ENCODE peak calls at places on chromosomes 11 and 22, in ten cellular contexts. One of them, this sample, is unnamed.

GRCh38 chr11:112999518-112999917 is 38.3 kb downstream of the NCAM1 start:
- DNase-seq in lower leg skin: no peak
- DNase-seq in cardiac fibroblast: no peak
- DNase-seq in pancreas: no peak
- DNase-seq in transverse colon: no peak
- DNase-seq in epithelial cell of esophagus: peak; percentile 67
- DNase-seq in endothelial cell of umbilical vein: no peak
- DNase-seq in GM12865: no peak
- DNase-seq in sigmoid colon: no peak
- DNase-seq in AG09309: no peak
- DNase-seq in this sample: no peak

GRCh38 chr11:126072141-126072741 is 9.6 kb upstream of the CDON start:
- DNase-seq in transverse colon: no peak
- DNase-seq in epithelial cell of esophagus: peak; percentile 18
- DNase-seq in pancreas: no peak
- DNase-seq in lower leg skin: no peak
- DNase-seq in sigmoid colon: no peak
- DNase-seq in cardiac fibroblast: no peak
- DNase-seq in AG09309: no peak
- DNase-seq in endothelial cell of umbilical vein: no peak
- DNase-seq in GM12865: no peak
- DNase-seq in this sample: no peak

GRCh38 chr11:117875397-117876048 is 935 bp downstream of the FXYD6 start:
- DNase-seq in GM12865: no peak
- DNase-seq in endothelial cell of umbilical vein: no peak
- DNase-seq in transverse colon: no peak
- DNase-seq in epithelial cell of esophagus: no peak
- DNase-seq in pancreas: no peak
- DNase-seq in sigmoid colon: peak; percentile 86
- DNase-seq in cardiac fibroblast: no peak
- DNase-seq in AG09309: no peak
- DNase-seq in lower leg skin: peak; percentile 82
- DNase-seq in this sample: no peak

GRCh38 chr11:6623391-6624363 is 4.5 kb upstream of the TPP1 start:
- DNase-seq in epithelial cell of esophagus: no peak
- DNase-seq in sigmoid colon: no peak
- DNase-seq in pancreas: no peak
- DNase-seq in GM12865: no peak
- DNase-seq in transverse colon: no peak
- DNase-seq in endothelial cell of umbilical vein: no peak
- DNase-seq in lower leg skin: peak; percentile 74
- DNase-seq in cardiac fibroblast: no peak
- DNase-seq in AG09309: no peak
- DNase-seq in this sample: no peak

GRCh38 chr22:38736257-38736570 is 19.6 kb downstream of the SUN2 start:
- DNase-seq in GM12865: no peak
- DNase-seq in lower leg skin: no peak
- DNase-seq in pancreas: no peak
- DNase-seq in transverse colon: no peak
- DNase-seq in cardiac fibroblast: no peak
- DNase-seq in AG09309: no peak
- DNase-seq in endothelial cell of umbilical vein: no peak
- DNase-seq in sigmoid colon: no peak
- DNase-seq in epithelial cell of esophagus: no peak
- DNase-seq in this sample: no peak

GRCh38 chr11:63608353-63609345 is 5.6 kb downstream of the PLAAT3 start:
- DNase-seq in epithelial cell of esophagus: peak; percentile 45
- DNase-seq in lower leg skin: peak; percentile 48
- DNase-seq in GM12865: peak; percentile 22
- DNase-seq in AG09309: peak; percentile 70
- DNase-seq in pancreas: no peak
- DNase-seq in sigmoid colon: peak; percentile 14
- DNase-seq in cardiac fibroblast: peak; percentile 86
- DNase-seq in endothelial cell of umbilical vein: no peak
- DNase-seq in transverse colon: no peak
- DNase-seq in this sample: peak; percentile 61

GRCh38 chr11:35914824-35915223 is 29.0 kb upstream of the LDLRAD3 start:
- DNase-seq in lower leg skin: no peak
- DNase-seq in sigmoid colon: no peak
- DNase-seq in GM12865: no peak
- DNase-seq in epithelial cell of esophagus: no peak
- DNase-seq in cardiac fibroblast: no peak
- DNase-seq in AG09309: no peak
- DNase-seq in endothelial cell of umbilical vein: no peak
- DNase-seq in transverse colon: no peak
- DNase-seq in pancreas: no peak
- DNase-seq in this sample: no peak

GRCh38 chr11:33713162-33713913 is 12.7 kb upstream of the C11orf91 start:
- DNase-seq in pancreas: no peak
- DNase-seq in lower leg skin: no peak
- DNase-seq in epithelial cell of esophagus: no peak
- DNase-seq in sigmoid colon: no peak
- DNase-seq in transverse colon: no peak
- DNase-seq in endothelial cell of umbilical vein: no peak
- DNase-seq in GM12865: no peak
- DNase-seq in cardiac fibroblast: no peak
- DNase-seq in AG09309: no peak
- DNase-seq in this sample: no peak

GRCh38 chr22:17949926-17950473 is 74.4 kb downstream of the MICAL3 start:
- DNase-seq in GM12865: no peak
- DNase-seq in lower leg skin: no peak
- DNase-seq in epithelial cell of esophagus: no peak
- DNase-seq in transverse colon: no peak
- DNase-seq in pancreas: no peak
- DNase-seq in cardiac fibroblast: no peak
- DNase-seq in sigmoid colon: peak; percentile 22
- DNase-seq in endothelial cell of umbilical vein: no peak
- DNase-seq in AG09309: no peak
- DNase-seq in this sample: no peak

GRCh38 chr22:38788016-38788415 is 5.9 kb downstream of the DNAL4 start:
- DNase-seq in lower leg skin: no peak
- DNase-seq in epithelial cell of esophagus: no peak
- DNase-seq in GM12865: no peak
- DNase-seq in AG09309: no peak
- DNase-seq in cardiac fibroblast: peak; percentile 83
- DNase-seq in sigmoid colon: peak; percentile 65
- DNase-seq in pancreas: no peak
- DNase-seq in endothelial cell of umbilical vein: peak; percentile 66
- DNase-seq in transverse colon: no peak
- DNase-seq in this sample: peak; percentile 90

GRCh38 chr11:47766363-47767227 is 546 bp downstream of the FNBP4 start:
- DNase-seq in cardiac fibroblast: peak; percentile 71
- DNase-seq in sigmoid colon: peak; percentile 87
- DNase-seq in transverse colon: peak; percentile 81
- DNase-seq in GM12865: peak; percentile 82
- DNase-seq in AG09309: no peak
- DNase-seq in pancreas: peak; percentile 79
- DNase-seq in lower leg skin: peak; percentile 96
- DNase-seq in endothelial cell of umbilical vein: peak; percentile 73
- DNase-seq in epithelial cell of esophagus: peak; percentile 80
- DNase-seq in this sample: peak; percentile 62

GRCh38 chr11:91219501-91219900 is 996.7 kb upstream of the CHORDC1 start:
- DNase-seq in epithelial cell of esophagus: peak; percentile 14
- DNase-seq in GM12865: no peak
- DNase-seq in transverse colon: no peak
- DNase-seq in pancreas: no peak
- DNase-seq in endothelial cell of umbilical vein: no peak
- DNase-seq in lower leg skin: no peak
- DNase-seq in sigmoid colon: no peak
- DNase-seq in AG09309: no peak
- DNase-seq in cardiac fibroblast: peak; percentile 57
- DNase-seq in this sample: peak; percentile 52

GRCh38 chr22:30246962-30247376 is 410 bp upstream of the LIF start:
- DNase-seq in AG09309: no peak
- DNase-seq in cardiac fibroblast: no peak
- DNase-seq in transverse colon: peak; percentile 85
- DNase-seq in GM12865: no peak
- DNase-seq in endothelial cell of umbilical vein: no peak
- DNase-seq in sigmoid colon: no peak
- DNase-seq in epithelial cell of esophagus: no peak
- DNase-seq in lower leg skin: no peak
- DNase-seq in pancreas: no peak
- DNase-seq in this sample: no peak
- H3K4me3 ChIP-seq in AG09309: peak overlapping the region; percentile 39
- H3K4me3 ChIP-seq in cardiac fibroblast: peak overlapping the region; percentile 75
- H3K4me3 ChIP-seq in transverse colon: peak overlapping the region; percentile 54
- H3K4me3 ChIP-seq in GM12865: peak overlapping the region; percentile 57
- H3K4me3 ChIP-seq in endothelial cell of umbilical vein: no peak overlapping the region
- H3K4me3 ChIP-seq in sigmoid colon: no peak overlapping the region
- H3K4me3 ChIP-seq in epithelial cell of esophagus: no peak overlapping the region
- H3K4me3 ChIP-seq in lower leg skin: no peak overlapping the region
- H3K4me3 ChIP-seq in pancreas: no peak overlapping the region
- H3K4me3 ChIP-seq in this sample: peak overlapping the region; percentile 59

GRCh38 chr22:16783930-16784354 is 41.3 kb downstream of the XKR3 start:
- DNase-seq in AG09309: no peak
- DNase-seq in sigmoid colon: no peak
- DNase-seq in lower leg skin: no peak
- DNase-seq in epithelial cell of esophagus: no peak
- DNase-seq in GM12865: peak; percentile 2
- DNase-seq in pancreas: no peak
- DNase-seq in cardiac fibroblast: peak; percentile 3
- DNase-seq in endothelial cell of umbilical vein: no peak
- DNase-seq in transverse colon: no peak
- DNase-seq in this sample: no peak
- TF ChIP-seq CTCF in AG09309: peak; percentile 0
- TF ChIP-seq CTCF in sigmoid colon: no peak
- TF ChIP-seq CTCF in lower leg skin: no peak
- TF ChIP-seq CTCF in epithelial cell of esophagus: peak; percentile 30
- TF ChIP-seq CTCF in GM12865: peak; percentile 21
- TF ChIP-seq CTCF in pancreas: no peak
- TF ChIP-seq CTCF in cardiac fibroblast: peak; percentile 48
- TF ChIP-seq CTCF in endothelial cell of umbilical vein: no peak
- TF ChIP-seq CTCF in transverse colon: no peak
- TF ChIP-seq CTCF in this sample: no peak

DNA sequence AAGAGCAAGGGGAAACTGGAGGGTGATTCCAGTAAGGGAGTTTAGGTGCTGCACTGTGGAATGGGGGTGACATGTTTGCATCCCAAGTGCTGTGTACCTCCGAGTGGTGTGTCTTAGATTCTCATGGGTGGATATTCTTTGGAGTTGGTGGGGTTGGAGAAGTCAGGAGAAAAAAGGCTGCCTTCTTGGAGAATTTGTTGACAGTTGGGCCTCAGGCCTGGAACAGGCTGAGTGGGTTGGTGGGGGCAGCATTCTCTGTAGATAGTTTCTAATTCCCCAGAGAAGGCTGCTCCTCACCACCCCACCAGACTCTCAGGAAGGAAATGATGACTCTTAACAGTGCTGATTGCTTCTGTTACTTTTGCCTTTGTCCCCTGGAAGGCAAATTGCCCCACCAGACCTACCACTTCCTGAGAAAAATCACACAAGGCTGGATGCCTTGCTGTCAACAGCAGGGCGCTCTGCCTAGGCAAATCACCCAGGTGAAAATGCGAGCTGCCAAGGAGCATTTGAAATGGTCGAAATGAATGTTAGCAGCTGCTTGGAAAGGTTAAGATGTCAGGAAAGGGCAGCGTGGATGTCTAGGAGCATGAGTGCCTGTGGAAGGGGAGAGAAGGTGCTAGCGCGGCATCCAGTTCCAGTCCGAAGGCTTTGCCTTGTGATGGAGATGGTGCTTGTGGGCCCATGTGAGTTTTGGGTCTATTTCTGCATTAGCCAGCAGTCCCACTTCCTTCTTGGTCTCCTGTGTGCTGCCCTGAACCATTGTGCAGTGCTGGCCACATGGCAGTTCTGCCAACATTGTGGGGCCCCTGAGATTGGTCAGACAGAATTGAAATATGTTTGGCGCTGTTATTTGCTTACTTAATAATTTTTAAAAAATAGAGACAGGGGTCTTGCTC is 29.7 kb upstream of the SORL1-AS1 start:
- DNase-seq in epithelial cell of esophagus: peak; percentile 28
- DNase-seq in sigmoid colon: no peak
- DNase-seq in GM12865: peak; percentile 87
- DNase-seq in endothelial cell of umbilical vein: peak; percentile 57
- DNase-seq in lower leg skin: no peak
- DNase-seq in cardiac fibroblast: peak; percentile 7
- DNase-seq in pancreas: no peak
- DNase-seq in transverse colon: peak; percentile 24
- DNase-seq in AG09309: no peak
- DNase-seq in this sample: peak; percentile 27
- H3K4me3 ChIP-seq in epithelial cell of esophagus: no peak overlapping the region
- H3K4me3 ChIP-seq in sigmoid colon: no peak overlapping the region
- H3K4me3 ChIP-seq in GM12865: peak overlapping the region; percentile 41
- H3K4me3 ChIP-seq in endothelial cell of umbilical vein: no peak overlapping the region
- H3K4me3 ChIP-seq in lower leg skin: no peak overlapping the region
- H3K4me3 ChIP-seq in cardiac fibroblast: no peak overlapping the region
- H3K4me3 ChIP-seq in pancreas: no peak overlapping the region
- H3K4me3 ChIP-seq in transverse colon: no peak overlapping the region
- H3K4me3 ChIP-seq in AG09309: no peak overlapping the region
- H3K4me3 ChIP-seq in this sample: no peak overlapping the region

GRCh38 chr11:114026355-114026754 is 33.2 kb upstream of the ZBTB16 start:
- DNase-seq in transverse colon: no peak
- DNase-seq in AG09309: no peak
- DNase-seq in cardiac fibroblast: peak; percentile 40
- DNase-seq in lower leg skin: no peak
- DNase-seq in endothelial cell of umbilical vein: no peak
- DNase-seq in pancreas: no peak
- DNase-seq in sigmoid colon: no peak
- DNase-seq in GM12865: peak; percentile 18
- DNase-seq in epithelial cell of esophagus: no peak
- DNase-seq in this sample: peak; percentile 55
- TF ChIP-seq CTCF in transverse colon: no peak
- TF ChIP-seq CTCF in AG09309: peak; percentile 15
- TF ChIP-seq CTCF in cardiac fibroblast: peak; percentile 41
- TF ChIP-seq CTCF in lower leg skin: no peak
- TF ChIP-seq CTCF in endothelial cell of umbilical vein: peak; percentile 8
- TF ChIP-seq CTCF in pancreas: no peak
- TF ChIP-seq CTCF in sigmoid colon: no peak
- TF ChIP-seq CTCF in GM12865: no peak
- TF ChIP-seq CTCF in epithelial cell of esophagus: peak; percentile 16
- TF ChIP-seq CTCF in this sample: peak; percentile 46

GRCh38 chr11:2446590-2447252 is 1.9 kb downstream of the KCNQ1 start:
- DNase-seq in endothelial cell of umbilical vein: no peak
- DNase-seq in AG09309: no peak
- DNase-seq in pancreas: peak; percentile 51
- DNase-seq in GM12865: no peak
- DNase-seq in epithelial cell of esophagus: no peak
- DNase-seq in sigmoid colon: no peak
- DNase-seq in cardiac fibroblast: no peak
- DNase-seq in lower leg skin: no peak
- DNase-seq in transverse colon: no peak
- DNase-seq in this sample: no peak
- H3K4me3 ChIP-seq in endothelial cell of umbilical vein: no peak overlapping the region
- H3K4me3 ChIP-seq in AG09309: no peak overlapping the region
- H3K4me3 ChIP-seq in pancreas: peak overlapping the region; percentile 43
- H3K4me3 ChIP-seq in GM12865: no peak overlapping the region
- H3K4me3 ChIP-seq in epithelial cell of esophagus: no peak overlapping the region
- H3K4me3 ChIP-seq in sigmoid colon: no peak overlapping the region
- H3K4me3 ChIP-seq in cardiac fibroblast: no peak overlapping the region
- H3K4me3 ChIP-seq in lower leg skin: no peak overlapping the region
- H3K4me3 ChIP-seq in transverse colon: no peak overlapping the region
- H3K4me3 ChIP-seq in this sample: no peak overlapping the region

GRCh38 chr11:89625171-89625570 is 84.9 kb upstream of the TRIM77 start:
- DNase-seq in sigmoid colon: no peak
- DNase-seq in AG09309: no peak
- DNase-seq in cardiac fibroblast: no peak
- DNase-seq in endothelial cell of umbilical vein: no peak
- DNase-seq in GM12865: no peak
- DNase-seq in lower leg skin: no peak
- DNase-seq in pancreas: no peak
- DNase-seq in epithelial cell of esophagus: peak; percentile 3
- DNase-seq in transverse colon: no peak
- DNase-seq in this sample: no peak
- TF ChIP-seq CTCF in sigmoid colon: no peak
- TF ChIP-seq CTCF in AG09309: peak; percentile 3
- TF ChIP-seq CTCF in cardiac fibroblast: no peak
- TF ChIP-seq CTCF in endothelial cell of umbilical vein: no peak
- TF ChIP-seq CTCF in GM12865: no peak
- TF ChIP-seq CTCF in lower leg skin: no peak
- TF ChIP-seq CTCF in pancreas: no peak
- TF ChIP-seq CTCF in epithelial cell of esophagus: no peak
- TF ChIP-seq CTCF in transverse colon: no peak
- TF ChIP-seq CTCF in this sample: no peak